ENCODE peak calls at places on chromosome 3, in ten cellular contexts. One of them, this sample, is unnamed.

GRCh38 chr3:38022301-38022700 is 7.1 kb downstream of the PLCD1 start:
- DNase-seq in brain microvascular endothelial cell: no peak
- DNase-seq in breast epithelium: no peak
- DNase-seq in CD8-positive, alpha-beta T cell: no peak
- DNase-seq in stomach: no peak
- DNase-seq in adrenal gland: peak; percentile 15
- DNase-seq in SK-N-SH: no peak
- DNase-seq in uterus: no peak
- DNase-seq in psoas muscle: peak; percentile 38
- DNase-seq in OCI-LY7: no peak
- DNase-seq in this sample: no peak

GRCh38 chr3:48440590-48440958 is 517 bp downstream of the TMA7 start:
- DNase-seq in brain microvascular endothelial cell: no peak
- DNase-seq in breast epithelium: no peak
- DNase-seq in CD8-positive, alpha-beta T cell: no peak
- DNase-seq in stomach: no peak
- DNase-seq in adrenal gland: no peak
- DNase-seq in SK-N-SH: peak; percentile 35
- DNase-seq in uterus: no peak
- DNase-seq in psoas muscle: no peak
- DNase-seq in OCI-LY7: peak; percentile 22
- DNase-seq in this sample: no peak

GRCh38 chr3:157542711-157543485 is 39.7 kb upstream of the VEPH1 start:
- DNase-seq in brain microvascular endothelial cell: peak; percentile 55
- DNase-seq in breast epithelium: peak; percentile 49
- DNase-seq in CD8-positive, alpha-beta T cell: no peak
- DNase-seq in stomach: peak; percentile 81
- DNase-seq in adrenal gland: peak; percentile 71
- DNase-seq in SK-N-SH: peak; percentile 89
- DNase-seq in uterus: no peak
- DNase-seq in psoas muscle: peak; percentile 89
- DNase-seq in OCI-LY7: no peak
- DNase-seq in this sample: peak; percentile 54

GRCh38 chr3:33179132-33179531 is 39.5 kb downstream of the SUSD5 start:
- DNase-seq in brain microvascular endothelial cell: no peak
- DNase-seq in breast epithelium: no peak
- DNase-seq in CD8-positive, alpha-beta T cell: no peak
- DNase-seq in stomach: no peak
- DNase-seq in adrenal gland: no peak
- DNase-seq in SK-N-SH: no peak
- DNase-seq in uterus: no peak
- DNase-seq in psoas muscle: no peak
- DNase-seq in OCI-LY7: no peak
- DNase-seq in this sample: no peak

GRCh38 chr3:185733980-185734724 is 90.7 kb downstream of the IGF2BP2 start:
- DNase-seq in brain microvascular endothelial cell: peak; percentile 83
- DNase-seq in breast epithelium: peak; percentile 22
- DNase-seq in CD8-positive, alpha-beta T cell: no peak
- DNase-seq in stomach: peak; percentile 59
- DNase-seq in adrenal gland: peak; percentile 69
- DNase-seq in SK-N-SH: peak; percentile 57
- DNase-seq in uterus: peak; percentile 35
- DNase-seq in psoas muscle: no peak
- DNase-seq in OCI-LY7: peak; percentile 52
- DNase-seq in this sample: peak; percentile 39

GRCh38 chr3:138234401-138235179 is 47.5 kb downstream of the ARMC8 start:
- DNase-seq in brain microvascular endothelial cell: no peak
- DNase-seq in breast epithelium: no peak
- DNase-seq in CD8-positive, alpha-beta T cell: no peak
- DNase-seq in stomach: no peak
- DNase-seq in adrenal gland: no peak
- DNase-seq in SK-N-SH: no peak
- DNase-seq in uterus: no peak
- DNase-seq in psoas muscle: no peak
- DNase-seq in OCI-LY7: no peak
- DNase-seq in this sample: no peak

GRCh38 chr3:160402249-160403027 is 3.0 kb downstream of the SMC4 start:
- DNase-seq in brain microvascular endothelial cell: no peak
- DNase-seq in breast epithelium: no peak
- DNase-seq in CD8-positive, alpha-beta T cell: no peak
- DNase-seq in stomach: no peak
- DNase-seq in adrenal gland: no peak
- DNase-seq in SK-N-SH: no peak
- DNase-seq in uterus: no peak
- DNase-seq in psoas muscle: no peak
- DNase-seq in OCI-LY7: no peak
- DNase-seq in this sample: no peak

GRCh38 chr3:23915537-23916108 is 1.2 kb downstream of the NKIRAS1 start:
- DNase-seq in brain microvascular endothelial cell: peak; percentile 42
- DNase-seq in breast epithelium: no peak
- DNase-seq in CD8-positive, alpha-beta T cell: no peak
- DNase-seq in stomach: no peak
- DNase-seq in adrenal gland: no peak
- DNase-seq in SK-N-SH: peak; percentile 39
- DNase-seq in uterus: no peak
- DNase-seq in psoas muscle: no peak
- DNase-seq in OCI-LY7: no peak
- DNase-seq in this sample: no peak

GRCh38 chr3:10970306-10970979 is 22.1 kb upstream of the SLC6A1 start:
- DNase-seq in brain microvascular endothelial cell: no peak
- DNase-seq in breast epithelium: no peak
- DNase-seq in CD8-positive, alpha-beta T cell: no peak
- DNase-seq in stomach: no peak
- DNase-seq in adrenal gland: no peak
- DNase-seq in SK-N-SH: no peak
- DNase-seq in uterus: no peak
- DNase-seq in psoas muscle: no peak
- DNase-seq in OCI-LY7: no peak
- DNase-seq in this sample: no peak

GRCh38 chr3:123762805-123763204 is 121.3 kb downstream of the MYLK start:
- DNase-seq in brain microvascular endothelial cell: no peak
- DNase-seq in breast epithelium: no peak
- DNase-seq in CD8-positive, alpha-beta T cell: no peak
- DNase-seq in stomach: no peak
- DNase-seq in adrenal gland: no peak
- DNase-seq in SK-N-SH: no peak
- DNase-seq in uterus: no peak
- DNase-seq in psoas muscle: no peak
- DNase-seq in OCI-LY7: no peak
- DNase-seq in this sample: no peak

GRCh38 chr3:105094588-105094987 is 272.1 kb upstream of the ALCAM start:
- DNase-seq in brain microvascular endothelial cell: no peak
- DNase-seq in breast epithelium: no peak
- DNase-seq in CD8-positive, alpha-beta T cell: no peak
- DNase-seq in stomach: no peak
- DNase-seq in adrenal gland: no peak
- DNase-seq in SK-N-SH: no peak
- DNase-seq in uterus: no peak
- DNase-seq in psoas muscle: no peak
- DNase-seq in OCI-LY7: no peak
- DNase-seq in this sample: no peak

GRCh38 chr3:36373084-36373483 is 7.2 kb upstream of the STAC start:
- DNase-seq in brain microvascular endothelial cell: peak; percentile 43
- DNase-seq in breast epithelium: no peak
- DNase-seq in CD8-positive, alpha-beta T cell: no peak
- DNase-seq in stomach: no peak
- DNase-seq in adrenal gland: peak; percentile 56
- DNase-seq in SK-N-SH: no peak
- DNase-seq in uterus: peak; percentile 19
- DNase-seq in psoas muscle: no peak
- DNase-seq in OCI-LY7: no peak
- DNase-seq in this sample: no peak

GRCh38 chr3:168545591-168545990 is 449.9 kb upstream of the GOLIM4 start:
- DNase-seq in brain microvascular endothelial cell: peak; percentile 54
- DNase-seq in breast epithelium: no peak
- DNase-seq in CD8-positive, alpha-beta T cell: no peak
- DNase-seq in stomach: no peak
- DNase-seq in adrenal gland: no peak
- DNase-seq in SK-N-SH: no peak
- DNase-seq in uterus: no peak
- DNase-seq in psoas muscle: no peak
- DNase-seq in OCI-LY7: no peak
- DNase-seq in this sample: peak; percentile 62

GRCh38 chr3:131317667-131318066 is 63.9 kb upstream of the NUDT16 start:
- DNase-seq in brain microvascular endothelial cell: no peak
- DNase-seq in breast epithelium: no peak
- DNase-seq in CD8-positive, alpha-beta T cell: no peak
- DNase-seq in stomach: no peak
- DNase-seq in adrenal gland: no peak
- DNase-seq in SK-N-SH: no peak
- DNase-seq in uterus: no peak
- DNase-seq in psoas muscle: no peak
- DNase-seq in OCI-LY7: no peak
- DNase-seq in this sample: no peak

GRCh38 chr3:160697628-160698382 is 20.8 kb downstream of the ARL14 start:
- DNase-seq in brain microvascular endothelial cell: peak; percentile 67
- DNase-seq in breast epithelium: no peak
- DNase-seq in CD8-positive, alpha-beta T cell: no peak
- DNase-seq in stomach: no peak
- DNase-seq in adrenal gland: peak; percentile 37
- DNase-seq in SK-N-SH: no peak
- DNase-seq in uterus: no peak
- DNase-seq in psoas muscle: no peak
- DNase-seq in OCI-LY7: no peak
- DNase-seq in this sample: no peak

GRCh38 chr3:116453676-116454346 is 8.5 kb upstream of the LSAMP start:
- DNase-seq in brain microvascular endothelial cell: no peak
- DNase-seq in breast epithelium: no peak
- DNase-seq in CD8-positive, alpha-beta T cell: no peak
- DNase-seq in stomach: no peak
- DNase-seq in adrenal gland: no peak
- DNase-seq in SK-N-SH: no peak
- DNase-seq in uterus: no peak
- DNase-seq in psoas muscle: no peak
- DNase-seq in OCI-LY7: no peak
- DNase-seq in this sample: no peak
- TF ChIP-seq CTCF in brain microvascular endothelial cell: peak; percentile 21
- TF ChIP-seq CTCF in breast epithelium: no peak
- TF ChIP-seq CTCF in CD8-positive, alpha-beta T cell: no peak
- TF ChIP-seq CTCF in stomach: no peak
- TF ChIP-seq CTCF in adrenal gland: no peak
- TF ChIP-seq CTCF in SK-N-SH: peak; percentile 71
- TF ChIP-seq CTCF in uterus: no peak
- TF ChIP-seq CTCF in psoas muscle: peak; percentile 4
- TF ChIP-seq CTCF in OCI-LY7: peak; percentile 47
- TF ChIP-seq CTCF in this sample: no peak

DNA sequence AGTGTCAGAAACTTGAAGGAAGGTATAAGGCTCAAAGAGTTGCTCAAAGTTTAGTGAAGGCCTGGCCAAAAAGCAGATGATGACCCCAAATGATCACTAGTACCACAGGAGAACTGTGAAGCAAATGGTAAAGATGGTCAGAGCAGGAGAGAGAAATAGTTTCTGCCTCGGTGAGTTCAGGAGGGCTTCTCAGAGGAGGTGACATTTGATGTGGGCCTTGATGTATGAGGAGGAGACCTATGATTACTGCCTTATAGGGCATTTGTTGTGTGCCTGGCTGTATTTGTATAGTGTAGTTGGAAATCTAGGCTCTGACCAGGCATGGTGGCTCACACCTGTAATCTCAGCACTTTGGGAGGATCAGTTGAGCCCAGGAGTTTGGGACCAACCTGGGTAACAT is 50.4 kb downstream of the DNASE1L3 start:
- DNase-seq in brain microvascular endothelial cell: no peak
- DNase-seq in breast epithelium: no peak
- DNase-seq in CD8-positive, alpha-beta T cell: no peak
- DNase-seq in stomach: no peak
- DNase-seq in adrenal gland: no peak
- DNase-seq in SK-N-SH: no peak
- DNase-seq in uterus: no peak
- DNase-seq in psoas muscle: no peak
- DNase-seq in OCI-LY7: no peak
- DNase-seq in this sample: no peak
- H3K36me3 ChIP-seq in brain microvascular endothelial cell: peaks cover 97% of the 10 kb centered on the region
- H3K36me3 ChIP-seq in breast epithelium: peaks cover 3% of the 10 kb centered on the region
- H3K36me3 ChIP-seq in CD8-positive, alpha-beta T cell: peaks cover 23% of the 10 kb centered on the region
- H3K36me3 ChIP-seq in stomach: peaks cover 95% of the 10 kb centered on the region
- H3K36me3 ChIP-seq in adrenal gland: no peaks in the 10 kb centered on the region
- H3K36me3 ChIP-seq in SK-N-SH: peaks cover 64% of the 10 kb centered on the region
- H3K36me3 ChIP-seq in uterus: no peaks in the 10 kb centered on the region
- H3K36me3 ChIP-seq in psoas muscle: no peaks in the 10 kb centered on the region
- H3K36me3 ChIP-seq in OCI-LY7: peaks cover 12% of the 10 kb centered on the region
- H3K36me3 ChIP-seq in this sample: peaks cover 6% of the 10 kb centered on the region

DNA sequence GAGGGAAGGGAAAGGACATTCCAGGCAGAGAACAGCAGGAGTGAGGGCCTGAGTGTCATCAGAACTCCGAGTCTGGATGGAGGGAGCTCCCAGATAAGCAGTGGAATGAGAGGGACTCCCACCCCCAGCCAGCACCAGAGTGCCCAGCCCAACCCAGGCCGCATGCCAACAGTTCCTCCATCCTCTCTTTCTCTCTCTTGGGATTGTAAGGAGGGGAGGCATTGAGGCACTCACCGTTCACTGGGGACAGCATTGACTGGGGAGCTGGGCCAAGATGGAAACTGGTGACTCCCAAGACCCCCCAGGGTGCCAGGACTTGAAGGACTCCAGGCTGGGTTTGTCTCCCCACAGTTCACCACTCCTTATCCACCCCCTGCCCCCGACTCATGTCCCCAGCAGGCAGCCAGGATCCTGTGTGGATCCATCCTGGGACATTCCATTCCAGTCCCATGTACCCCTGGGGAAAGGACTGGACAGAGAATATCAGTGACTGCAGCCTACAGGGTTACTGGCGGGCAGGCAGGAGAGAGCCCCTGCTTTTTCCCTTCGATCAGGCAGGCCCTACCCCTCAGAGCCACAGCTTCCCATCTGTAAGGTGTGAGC is 15.7 kb downstream of the PTH1R start:
- DNase-seq in brain microvascular endothelial cell: no peak
- DNase-seq in breast epithelium: no peak
- DNase-seq in CD8-positive, alpha-beta T cell: no peak
- DNase-seq in stomach: no peak
- DNase-seq in adrenal gland: no peak
- DNase-seq in SK-N-SH: no peak
- DNase-seq in uterus: no peak
- DNase-seq in psoas muscle: peak; percentile 60
- DNase-seq in OCI-LY7: no peak
- DNase-seq in this sample: peak; percentile 57
- H3K4me3 ChIP-seq in brain microvascular endothelial cell: no peak overlapping the region
- H3K4me3 ChIP-seq in breast epithelium: no peak overlapping the region
- H3K4me3 ChIP-seq in CD8-positive, alpha-beta T cell: no peak overlapping the region
- H3K4me3 ChIP-seq in stomach: no peak overlapping the region
- H3K4me3 ChIP-seq in adrenal gland: peak overlapping the region; percentile 26
- H3K4me3 ChIP-seq in SK-N-SH: no peak overlapping the region
- H3K4me3 ChIP-seq in uterus: no peak overlapping the region
- H3K4me3 ChIP-seq in psoas muscle: no peak overlapping the region
- H3K4me3 ChIP-seq in OCI-LY7: no peak overlapping the region
- H3K4me3 ChIP-seq in this sample: no peak overlapping the region

DNA sequence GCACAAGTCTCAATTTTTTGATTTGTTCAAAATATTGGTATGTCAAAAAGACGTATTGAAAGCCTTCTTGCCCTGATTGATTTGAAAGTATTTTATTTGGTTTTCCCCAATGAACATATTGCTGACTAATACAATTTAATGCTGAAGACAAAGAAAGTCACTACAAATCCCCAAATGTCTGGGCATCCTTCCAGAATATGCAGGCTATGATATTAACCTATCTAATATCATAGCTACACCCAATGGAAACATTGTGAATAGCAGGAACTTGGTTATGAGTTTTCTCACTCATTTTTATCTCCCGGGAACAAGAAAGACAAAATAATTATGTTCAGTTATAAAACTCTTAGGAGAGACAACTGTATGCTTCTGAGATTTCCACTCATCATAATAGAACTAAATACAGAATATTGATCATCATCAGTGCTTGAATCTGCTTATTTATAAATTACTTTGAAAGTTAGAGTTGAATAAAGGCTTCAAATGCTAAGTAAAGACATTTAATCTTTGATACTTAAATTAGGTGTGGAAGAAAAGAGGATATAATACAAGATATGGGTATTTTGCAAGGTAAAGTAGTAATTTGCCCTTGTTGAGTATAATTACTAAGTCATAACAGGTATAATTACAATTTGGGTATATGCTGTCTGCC is 483.9 kb downstream of the RBMS3 start:
- DNase-seq in brain microvascular endothelial cell: peak; percentile 88
- DNase-seq in breast epithelium: no peak
- DNase-seq in CD8-positive, alpha-beta T cell: no peak
- DNase-seq in stomach: no peak
- DNase-seq in adrenal gland: peak; percentile 60
- DNase-seq in SK-N-SH: no peak
- DNase-seq in uterus: no peak
- DNase-seq in psoas muscle: no peak
- DNase-seq in OCI-LY7: no peak
- DNase-seq in this sample: no peak
- TF ChIP-seq CTCF in brain microvascular endothelial cell: peak; percentile 51
- TF ChIP-seq CTCF in breast epithelium: peak; percentile 41
- TF ChIP-seq CTCF in CD8-positive, alpha-beta T cell: no peak
- TF ChIP-seq CTCF in stomach: peak; percentile 47
- TF ChIP-seq CTCF in adrenal gland: peak; percentile 67
- TF ChIP-seq CTCF in SK-N-SH: peak; percentile 84
- TF ChIP-seq CTCF in uterus: peak; percentile 66
- TF ChIP-seq CTCF in psoas muscle: peak; percentile 61
- TF ChIP-seq CTCF in OCI-LY7: peak; percentile 67
- TF ChIP-seq CTCF in this sample: peak; percentile 76